ENCODE peak calls at places on chromosomes 12 and 14, in five cellular contexts. G is T-helper 17 cell, Q is right cardiac atrium, B is vagina, X is NCI-H460. H is an unnamed sample.

GRCh38 chr12:7093892-7094291 is 1.6 kb upstream of the C1R start:
- DNase-seq in G (no peak), Q (no peak), B (no peak), X (no peak), H (no peak)

GRCh38 chr12:101015021-101015420 is 195.0 kb downstream of the SLC5A8 start:
- DNase-seq in G (no peak), Q (no peak), B (no peak), X (no peak), H (no peak)

GRCh38 chr14:102264775-102265174 is 40.2 kb downstream of the MOK start:
- DNase-seq in G (no peak), Q (peak), B (no peak), X (no peak), H (no peak)

GRCh38 chr14:56299306-56299984 is 181.2 kb downstream of the PELI2 start:
- DNase-seq in G (no peak), Q (no peak), B (no peak), X (no peak), H (no peak)

GRCh38 chr12:5376591-5377207 is 55.2 kb upstream of the NTF3 start:
- DNase-seq in G (no peak), Q (no peak), B (no peak), X (no peak), H (no peak)

GRCh38 chr12:6069452-6070093 is 54.9 kb downstream of the VWF start:
- DNase-seq in G (no peak), Q (no peak), B (no peak), X (peak), H (no peak)

GRCh38 chr12:1117970-1118563 is 127.0 kb downstream of the ERC1 start:
- DNase-seq in G (peak), Q (peak), B (no peak), X (peak), H (peak)

GRCh38 chr12:111823891-111824290 is 18.1 kb upstream of the MAPKAPK5 start:
- DNase-seq in G (no peak), Q (no peak), B (no peak), X (no peak), H (no peak)

GRCh38 chr14:51157012-51157411 is 62.1 kb upstream of the TRIM9 start:
- DNase-seq in G (no peak), Q (no peak), B (no peak), X (peak), H (peak)

GRCh38 chr12:12010277-12011031 is 60.3 kb upstream of the BCL2L14 start:
- DNase-seq in G (no peak), Q (peak), B (no peak), X (no peak), H (peak)

GRCh38 chr12:22856120-22856699 is 231.2 kb downstream of the ETNK1 start:
- DNase-seq in G (no peak), Q (no peak), B (no peak), X (peak), H (peak)

GRCh38 chr12:1171657-1172056 is 180.6 kb downstream of the ERC1 start:
- DNase-seq in G (no peak), Q (no peak), B (no peak), X (no peak), H (no peak)

GRCh38 chr12:108568653-108569154 is 6.3 kb downstream of the ISCU start:
- DNase-seq in G (no peak), Q (no peak), B (no peak), X (no peak), H (peak)

GRCh38 chr12:88579572-88579940 is 715 bp downstream of the KITLG start:
- DNase-seq in G (no peak), Q (peak), B (no peak), X (no peak), H (peak)

GRCh38 chr12:11717533-11717961 is 68.1 kb downstream of the ETV6 start:
- DNase-seq in G (no peak), Q (no peak), B (no peak), X (no peak), H (no peak)

GRCh38 chr12:13000935-13001724 is 1.1 kb upstream of the HEBP1 start:
- DNase-seq in G (peak), Q (peak), B (no peak), X (no peak), H (peak)

GRCh38 chr14:88835661-88836060 is 11.2 kb downstream of the TTC8 start:
- DNase-seq in G (no peak), Q (no peak), B (no peak), X (no peak), H (no peak)

GRCh38 chr12:67909681-67910080 is 79.6 kb upstream of the IFNG-AS1 start:
- DNase-seq in G (no peak), Q (no peak), B (no peak), X (no peak), H (no peak)

GRCh38 chr12:94616217-94616729 is 34.1 kb downstream of the TMCC3 start:
- DNase-seq in G (no peak), Q (no peak), B (no peak), X (no peak), H (no peak)

GRCh38 chr12:71455028-71455737 is 15.6 kb downstream of the LGR5 start:
- DNase-seq in G (no peak), Q (no peak), B (no peak), X (no peak), H (no peak)

GRCh38 chr12:132327351-132328171 is 1.8 kb downstream of the GALNT9 start:
- DNase-seq in G (no peak), Q (peak), B (no peak), X (no peak), H (no peak)

GRCh38 chr14:60622920-60623263 is 26.4 kb downstream of the SIX1 start:
- DNase-seq in G (no peak), Q (no peak), B (no peak), X (no peak), H (no peak)

GRCh38 chr14:85532981-85533820 is 3.3 kb downstream of the FLRT2 start:
- DNase-seq in G (no peak), Q (peak), B (no peak), X (peak), H (no peak)

GRCh38 chr12:12665194-12665593 is 30.8 kb downstream of the GPR19 start:
- DNase-seq in G (no peak), Q (no peak), B (no peak), X (no peak), H (no peak)

GRCh38 chr14:81400202-81400678 is at the start of gene STON2:
- DNase-seq in G (no peak), Q (peak), B (no peak), X (no peak), H (no peak)

GRCh38 chr14:95063391-95063790 is 93.9 kb downstream of the DICER1 start:
- DNase-seq in G (no peak), Q (no peak), B (no peak), X (no peak), H (no peak)

GRCh38 chr14:68679746-68680467 is 113.0 kb downstream of the ZFP36L1 start:
- DNase-seq in G (no peak), Q (no peak), B (no peak), X (no peak), H (no peak)

GRCh38 chr14:36524874-36525745 is 5.1 kb upstream of the NKX2-1 start:
- DNase-seq in G (no peak), Q (peak), B (no peak), X (peak), H (peak)

GRCh38 chr14:51719970-51720369 is 68.3 kb downstream of the FRMD6 start:
- DNase-seq in G (no peak), Q (peak), B (no peak), X (no peak), H (no peak)

GRCh38 chr12:65019696-65020095 is 101.4 kb downstream of the WIF1 start:
- DNase-seq in G (no peak), Q (no peak), B (no peak), X (no peak), H (no peak)

GRCh38 chr14:56390859-56391258 is 188.7 kb upstream of the TMEM260 start:
- DNase-seq in G (no peak), Q (no peak), B (no peak), X (no peak), H (no peak)

GRCh38 chr12:54184024-54184805 is 4.6 kb downstream of the SMUG1 start:
- DNase-seq in G (no peak), Q (no peak), B (no peak), X (no peak), H (no peak)

GRCh38 chr14:92362781-92363235 is 39.8 kb downstream of the SLC24A4 start:
- DNase-seq in G (no peak), Q (no peak), B (no peak), X (no peak), H (no peak)

GRCh38 chr12:85657251-85657650 is 179.0 kb downstream of the RASSF9 start:
- DNase-seq in G (no peak), Q (no peak), B (no peak), X (no peak), H (no peak)

GRCh38 chr14:74299061-74299545 is 3.6 kb downstream of the ABCD4 start:
- DNase-seq in G (no peak), Q (peak), B (no peak), X (no peak), H (no peak)

GRCh38 chr14:53954551-53955233 is 1.9 kb downstream of the BMP4 start:
- DNase-seq in G (no peak), Q (peak), B (no peak), X (no peak), H (peak)

GRCh38 chr14:76784881-76785280 is 23.6 kb downstream of the VASH1 start:
- DNase-seq in G (peak), Q (peak), B (no peak), X (peak), H (peak)